ENCODE peak calls at places on chromosomes 1 and 21, in eight cellular contexts. A, J, U, Z, Y, H, L and D are unnamed samples.

GRCh38 chr1:7424352-7424890 is 346.7 kb upstream of the VAMP3 start:
- DNase-seq in A (peak), J (no peak), U (no peak), Z (no peak), Y (no peak), H (no peak), L (no peak), D (no peak)

GRCh38 chr1:167197692-167198091 is 23.0 kb upstream of the POU2F1 start:
- DNase-seq in A (no peak), J (no peak), U (no peak), Z (no peak), Y (no peak), H (no peak), L (no peak), D (no peak)

GRCh38 chr1:54498383-54499096 is 49.5 kb upstream of the ACOT11 start:
- DNase-seq in A (no peak), J (no peak), U (no peak), Z (no peak), Y (no peak), H (no peak), L (no peak), D (no peak)

GRCh38 chr1:214857716-214858115 is 224.8 kb upstream of the KCNK2 start:
- DNase-seq in A (no peak), J (no peak), U (no peak), Z (no peak), Y (no peak), H (no peak), L (peak), D (no peak)

GRCh38 chr1:33292726-33293340 is 28.1 kb downstream of the A3GALT2 start:
- DNase-seq in A (peak), J (no peak), U (no peak), Z (no peak), Y (no peak), H (no peak), L (peak), D (no peak)

GRCh38 chr1:33339413-33339812 is 18.5 kb upstream of the A3GALT2 start:
- DNase-seq in A (no peak), J (no peak), U (no peak), Z (no peak), Y (no peak), H (no peak), L (peak), D (no peak)

GRCh38 chr21:45209685-45210284 is 77.9 kb downstream of the POFUT2 start:
- DNase-seq in A (no peak), J (no peak), U (no peak), Z (no peak), Y (no peak), H (no peak), L (no peak), D (no peak)

GRCh38 chr21:38095220-38095619 is 161.6 kb upstream of the KCNJ15 start:
- DNase-seq in A (no peak), J (no peak), U (no peak), Z (no peak), Y (no peak), H (no peak), L (no peak), D (no peak)

GRCh38 chr21:29697555-29698193 is 242.1 kb downstream of the GRIK1 start:
- DNase-seq in A (peak), J (no peak), U (no peak), Z (no peak), Y (no peak), H (no peak), L (peak), D (no peak)

GRCh38 chr1:64960731-64961130 is 5.6 kb downstream of the JAK1 start:
- DNase-seq in A (no peak), J (no peak), U (no peak), Z (no peak), Y (no peak), H (no peak), L (no peak), D (no peak)